ENCODE peak calls at places on chromosomes 5 and 9, in five cellular contexts. D is fibroblast of lung; S is stimulated activated CD8-positive, alpha-beta memory T cell treated with anti-CD3 and anti-CD28 coated beads, Interleukin-12 subunit alpha, Interleukin-12 subunit beta, amount 100 ng/mL, for 1 hour; Q is activated T-cell treated with anti-CD3 and anti-CD28 coated beads for 48 hours; C is HEK293T. R is an unnamed sample.

GRCh38 chr5:159965031-159965837 is 43.7 kb upstream of the TTC1 start:
- DNase-seq in D (peak), S (no peak), Q (peak), C (peak), R (peak)

GRCh38 chr9:3186751-3187150 is 339.1 kb downstream of the RFX3 start:
- DNase-seq in D (no peak), S (no peak), Q (no peak), C (no peak), R (no peak)

GRCh38 chr5:147393866-147394265 is 116.0 kb downstream of the DPYSL3 start:
- DNase-seq in D (no peak), S (no peak), Q (no peak), C (no peak), R (no peak)

GRCh38 chr9:133713960-133714495 is 24.1 kb downstream of the SARDH start:
- DNase-seq in D (no peak), S (no peak), Q (no peak), C (no peak), R (no peak)

GRCh38 chr5:172875372-172876279 is 41.6 kb downstream of the ERGIC1 start:
- DNase-seq in D (peak), S (no peak), Q (no peak), C (no peak), R (no peak)

GRCh38 chr5:120684213-120684612 is 220.1 kb downstream of the PRR16 start:
- DNase-seq in D (peak), S (no peak), Q (no peak), C (no peak), R (no peak)

GRCh38 chr5:1291611-1292080 is 3.2 kb downstream of the TERT start:
- DNase-seq in D (no peak), S (no peak), Q (no peak), C (no peak), R (no peak)

GRCh38 chr5:107551088-107551487 is 119.6 kb downstream of the EFNA5 start:
- DNase-seq in D (no peak), S (no peak), Q (no peak), C (no peak), R (no peak)

GRCh38 chr9:89664010-89664409 is 59.2 kb downstream of the GADD45G start:
- DNase-seq in D (no peak), S (no peak), Q (no peak), C (no peak), R (no peak)

GRCh38 chr9:37508834-37509206 is 23.1 kb downstream of the POLR1E start:
- DNase-seq in D (no peak), S (no peak), Q (no peak), C (no peak), R (no peak)

GRCh38 chr9:79623799-79624721 is 52.3 kb downstream of the TLE4 start:
- DNase-seq in D (no peak), S (no peak), Q (no peak), C (peak), R (no peak)

GRCh38 chr5:16913187-16913839 is 22.8 kb downstream of the MYO10 start:
- DNase-seq in D (peak), S (no peak), Q (no peak), C (no peak), R (no peak)

GRCh38 chr5:156124713-156125112 is 202.3 kb upstream of the SGCD start:
- DNase-seq in D (peak), S (no peak), Q (no peak), C (no peak), R (no peak)

GRCh38 chr9:69253057-69253456 is 72.0 kb upstream of the ENTREP1 start:
- DNase-seq in D (no peak), S (no peak), Q (no peak), C (no peak), R (no peak)

GRCh38 chr9:137550241-137550621 is at the start of gene PNPLA7:
- DNase-seq in D (peak), S (peak), Q (peak), C (peak), R (peak)

GRCh38 chr9:88388886-88389617 is 808 bp downstream of the SPIN1 start:
- DNase-seq in D (peak), S (peak), Q (peak), C (peak), R (peak)

GRCh38 chr9:114911167-114911821 is 19.1 kb downstream of the TNFSF8 start:
- DNase-seq in D (peak), S (no peak), Q (no peak), C (peak), R (no peak)

GRCh38 chr5:96070625-96071246 is 109.1 kb upstream of the ELL2 start:
- DNase-seq in D (no peak), S (no peak), Q (no peak), C (no peak), R (no peak)

GRCh38 chr5:122882836-122883235 is 37.4 kb downstream of the SNX24 start:
- DNase-seq in D (peak), S (no peak), Q (no peak), C (no peak), R (no peak)

GRCh38 chr9:133456409-133456808 is 3.4 kb upstream of the CACFD1 start:
- DNase-seq in D (no peak), S (no peak), Q (no peak), C (no peak), R (no peak)

GRCh38 chr5:55114061-55114460 is 11.6 kb downstream of the GZMA start:
- DNase-seq in D (no peak), S (no peak), Q (no peak), C (no peak), R (no peak)

GRCh38 chr5:35230043-35230611 is at the start of gene PRLR:
- DNase-seq in D (peak), S (no peak), Q (no peak), C (peak), R (no peak)

GRCh38 chr5:144142826-144143167 is 27.7 kb downstream of the YIPF5 start:
- DNase-seq in D (no peak), S (no peak), Q (no peak), C (no peak), R (no peak)

GRCh38 chr9:129773262-129774048 is 20.6 kb upstream of the PTGES start:
- DNase-seq in D (peak), S (no peak), Q (no peak), C (no peak), R (no peak)

R was measured in neural crest cell.